ENCODE peak calls at places on chromosomes 16 and 17, in four cellular contexts. E is thyroid gland, T is HL-60, X is adrenal gland. I is an unnamed sample. For H3K27me3, the result is how much of the 10 kb centered on the place peaks cover.

GRCh38 chr17:45117848-45118646 is 14.3 kb downstream of the PLCD3 start:
- DNase-seq in T (no peak), E (no peak), X (no peak), I (no peak)

GRCh38 chr17:31532161-31532515 is 140.7 kb downstream of the RAB11FIP4 start:
- DNase-seq in T (no peak), X (no peak), E (no peak), I (no peak)

GRCh38 chr16:68469728-68470460 is 21.6 kb upstream of the SMPD3 start:
- DNase-seq in T (no peak), X (no peak), E (no peak), I (no peak)

GRCh38 chr17:78174870-78175642 is 6.7 kb downstream of the SYNGR2 start:
- DNase-seq in T (no peak), X (no peak), E (peak), I (no peak)

GRCh38 chr16:58628845-58629680 is 563 bp downstream of the CNOT1 start:
- DNase-seq in T (peak), X (peak), E (peak), I (peak)

GRCh38 chr16:3095869-3096268 is 3.2 kb downstream of the ZSCAN10 start:
- DNase-seq in T (peak), E (no peak), X (no peak), I (no peak)

GRCh38 chr17:42698736-42699414 is 16.5 kb downstream of the CNTNAP1 start:
- DNase-seq in X (no peak), E (no peak), T (no peak), I (no peak)

GRCh38 chr16:85170066-85171003 is 58.1 kb upstream of the CIBAR2 start:
- DNase-seq in T (no peak), X (no peak), E (no peak), I (no peak)

GRCh38 chr17:1720856-1721386 is 3.6 kb upstream of the WDR81 start:
- DNase-seq in X (peak), T (peak), E (peak), I (no peak)

GRCh38 chr16:87127061-87127765 is 190.0 kb downstream of the C16orf95 start:
- DNase-seq in E (no peak), X (no peak), T (no peak), I (no peak)

GRCh38 chr16:17921357-17921978 is 415.1 kb downstream of the NPIPA8 start:
- DNase-seq in E (no peak), T (peak), X (peak), I (no peak)

GRCh38 chr17:79832211-79833109 is 6.8 kb downstream of the CBX4 start:
- DNase-seq in T (peak), X (peak), E (peak), I (no peak)

GRCh38 chr17:66275651-66276050 is 26.8 kb upstream of the PRKCA start:
- DNase-seq in E (no peak), T (no peak), X (peak), I (peak)

GRCh38 chr16:89473791-89474414 is 16.5 kb downstream of the ANKRD11 start:
- DNase-seq in T (peak), X (no peak), E (no peak), I (no peak)

GRCh38 chr16:86205521-86206245 is 304.6 kb upstream of the FOXF1 start:
- DNase-seq in E (no peak), X (no peak), T (no peak), I (no peak)

GRCh38 chr16:57032931-57033330 is 43.6 kb downstream of the NLRC5 start:
- DNase-seq in T (no peak), X (no peak), E (no peak), I (no peak)

GRCh38 chr16:28596115-28596630 is 677 bp downstream of the SULT1A2 start:
- DNase-seq in T (no peak), E (peak), X (no peak), I (no peak)

GRCh38 chr17:30336369-30337171 is 2.7 kb upstream of the TMIGD1 start:
- DNase-seq in T (peak), X (no peak), E (peak), I (no peak)

GRCh38 chr16:20280259-20280658 is 47.1 kb downstream of the GP2 start:
- DNase-seq in X (no peak), T (no peak), E (no peak), I (no peak)

GRCh38 chr17:9124554-9124935 is 103.2 kb downstream of the NTN1 start:
- DNase-seq in E (no peak), T (no peak), X (no peak), I (no peak)

GRCh38 chr17:44906010-44906646 is 6.9 kb upstream of the EFTUD2 start:
- DNase-seq in T (peak), X (no peak), E (no peak), I (no peak)

GRCh38 chr16:69286941-69287713 is 24.0 kb upstream of the VPS4A start:
- DNase-seq in E (peak), T (peak), X (peak), I (peak)

GRCh38 chr17:8131844-8132441 is 8.0 kb upstream of the HES7 start:
- DNase-seq in T (no peak), X (no peak), E (no peak), I (no peak)

GRCh38 chr17:41957058-41957868 is 9.3 kb upstream of the CNP start:
- DNase-seq in X (no peak), T (no peak), E (no peak), I (no peak)

GRCh38 chr17:58531661-58532554 is 17.5 kb upstream of the MTMR4 start:
- DNase-seq in T (no peak), E (peak), X (peak), I (no peak)

GRCh38 chr17:36149296-36149820 is 27.1 kb downstream of the TBC1D3B start:
- DNase-seq in T (peak), X (no peak), E (no peak), I (peak)

GRCh38 chr17:29734640-29735039 is 111.9 kb upstream of the CORO6 start:
- DNase-seq in E (no peak), T (no peak), X (no peak), I (no peak)

GRCh38 chr17:62652251-62653001 is 25.0 kb downstream of the MRC2 start:
- DNase-seq in T (peak), E (peak), X (peak), I (no peak)

GRCh38 chr17:79038545-79039135 is 14.7 kb downstream of the C1QTNF1 start:
- DNase-seq in X (no peak), E (no peak), T (no peak), I (no peak)

GRCh38 chr16:4942481-4942880 is 5.5 kb upstream of the PPL start:
- DNase-seq in X (no peak), E (no peak), T (no peak), I (no peak)

GRCh38 chr17:28551421-28552186 is 820 bp downstream of the UNC119 start:
- DNase-seq in T (no peak), E (no peak), X (no peak), I (no peak)

GRCh38 chr17:28811594-28812135 is 30.9 kb downstream of the FAM222B start:
- DNase-seq in X (no peak), T (no peak), E (no peak), I (no peak)

GRCh38 chr16:23700509-23700908 is 12.5 kb downstream of the ERN2 start:
- DNase-seq in E (no peak), X (no peak), T (no peak), I (no peak)

GRCh38 chr16:88691129-88691813 is 5.0 kb upstream of the SNAI3 start:
- DNase-seq in E (no peak), T (no peak), X (no peak), I (no peak)

GRCh38 chr16:52497067-52497816 is 49.7 kb downstream of the TOX3 start:
- DNase-seq in T (no peak), X (no peak), E (no peak), I (no peak)

GRCh38 chr17:17698869-17699351 is 17.7 kb downstream of the RAI1 start:
- DNase-seq in E (peak), T (no peak), X (no peak), I (no peak)

GRCh38 chr16:75198135-75198600 is 8.8 kb downstream of the CTRB2 start:
- DNase-seq in E (no peak), X (no peak), T (no peak), I (no peak)

GRCh38 chr17:67624886-67625656 is 92.7 kb upstream of the NOL11 start:
- DNase-seq in X (no peak), E (no peak), T (no peak), I (no peak)

GRCh38 chr16:21263640-21264211 is 14.4 kb downstream of the CRYM start:
- DNase-seq in X (peak), T (no peak), E (no peak), I (no peak)

GRCh38 chr16:12229759-12230594 is 253.4 kb downstream of the SNX29 start:
- DNase-seq in E (no peak), T (no peak), X (no peak), I (no peak)

GRCh38 chr17:75317671-75318070 is 28.4 kb upstream of the SLC25A19 start:
- DNase-seq in X (no peak), T (peak), E (no peak), I (no peak)
- H3K27ac ChIP-seq in X (no peak), T (peak), E (no peak), I (no peak)

DNA sequence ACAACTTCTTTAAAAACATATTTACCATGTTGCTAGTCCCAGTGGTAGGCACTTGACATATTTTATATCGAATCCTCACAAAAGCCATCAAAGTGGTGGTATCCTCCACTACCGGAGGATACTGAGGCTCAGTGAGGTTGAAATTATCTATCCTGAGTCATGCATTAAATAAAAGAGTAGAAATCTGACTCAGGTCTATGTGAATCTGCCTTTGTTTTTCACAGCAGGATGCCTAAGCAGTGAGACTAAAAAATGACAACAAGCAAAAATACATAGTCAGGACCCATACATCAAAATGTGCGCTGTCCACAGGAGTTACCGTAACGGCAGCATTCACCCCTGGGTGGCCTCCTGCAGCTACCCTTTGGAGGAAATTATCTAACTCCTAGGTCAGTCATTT is 17.7 kb downstream of the BRD7 start:
- DNase-seq in X (no peak), E (no peak), T (no peak), I (no peak)
- H3K4me3 ChIP-seq in X (no peak), E (no peak), T (no peak), I (no peak)

DNA sequence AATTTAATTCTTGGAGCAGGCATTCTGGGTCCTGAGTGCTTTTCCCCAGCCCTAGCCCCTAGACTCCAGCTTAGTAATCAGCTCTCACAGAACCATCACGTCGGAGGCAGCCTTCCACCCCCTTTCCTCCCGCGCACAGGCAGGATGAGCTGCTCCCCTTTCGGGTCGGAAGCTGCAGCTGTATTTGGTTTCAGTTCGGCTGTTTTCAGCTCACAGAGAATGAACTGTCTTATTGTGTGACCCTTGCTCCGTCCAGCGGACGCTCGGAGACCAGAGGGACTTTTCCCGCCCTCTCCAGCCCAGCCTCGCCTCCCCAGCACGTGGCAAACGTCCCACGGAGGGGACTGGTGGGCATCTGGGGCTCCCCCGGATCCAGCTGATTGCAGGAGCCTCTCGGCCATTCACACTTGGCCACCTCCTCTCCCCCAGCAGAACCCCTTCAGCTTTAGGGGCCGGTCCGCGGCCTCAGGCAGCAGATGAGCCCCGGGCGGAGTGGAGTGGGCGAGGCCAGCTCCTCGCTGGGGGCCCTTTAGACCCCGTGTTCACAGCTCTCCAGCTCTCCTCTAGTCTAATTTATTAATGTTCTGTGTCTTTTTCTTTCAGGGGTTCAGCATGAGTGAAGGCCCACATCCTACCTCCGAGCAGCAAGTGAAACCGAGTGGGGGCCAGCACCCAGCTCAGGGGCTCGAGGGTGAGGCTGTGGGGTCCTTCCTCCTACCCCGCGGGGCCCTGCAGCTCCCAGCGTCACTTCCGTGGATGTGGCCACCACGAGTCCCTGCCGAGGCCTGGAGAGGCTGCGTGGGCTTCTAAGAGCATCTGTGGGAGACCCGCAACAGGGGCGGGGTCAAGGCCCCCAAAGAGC is 863 bp upstream of the UTS2R start:
- DNase-seq in E (no peak), X (no peak), T (no peak), I (no peak)
- H3K27me3 ChIP-seq in E (under half), X (half or more), T (under half), I (under half)

GRCh38 chr16:10971560-10971961 is 27.2 kb downstream of the CLEC16A start:
- DNase-seq in X (no peak), E (peak), T (peak), I (no peak)
- H3K27ac ChIP-seq in X (no peak), E (no peak), T (no peak), I (peak)

GRCh38 chr17:27244019-27244418 is 49.9 kb upstream of the WSB1 start:
- DNase-seq in E (no peak), X (no peak), T (no peak), I (no peak)
- H3K4me3 ChIP-seq in E (no peak), X (no peak), T (no peak), I (peak)

GRCh38 chr17:49998836-49999511 is 4.0 kb upstream of the DLX3 start:
- DNase-seq in E (no peak), X (no peak), T (no peak), I (no peak)

GRCh38 chr17:49996495-49997255 is 1.7 kb upstream of the DLX3 start:
- DNase-seq in E (peak), T (peak), X (peak), I (no peak)

GRCh38 chr17:49996121-49996494 is 1.1 kb upstream of the DLX3 start:
- DNase-seq in X (no peak), T (no peak), E (no peak), I (no peak)

GRCh38 chr17:49997256-49997735 is 2.3 kb upstream of the DLX3 start:
- DNase-seq in T (no peak), E (peak), X (no peak), I (no peak)

GRCh38 chr17:49997773-49998703 is 3.0 kb upstream of the DLX3 start:
- DNase-seq in T (peak), X (peak), E (peak), I (no peak)
- H3K27me3 ChIP-seq in T (half or more), X (half or more), E (under half), I (under half)

I was measured in thoracic aorta.